ENCODE peak calls at places on chromosomes 13 and 19, in five cellular contexts. N is aorta, V is cardiac muscle cell, D is ascending aorta, W is tibial nerve. M is an unnamed sample. For H3K9me3 and H3K27me3, the result is how much of the 10 kb centered on the place peaks cover.

GRCh38 chr19:41427647-41428480 is 690 bp upstream of the B3GNT8 start:
- DNase-seq in N (no peak), V (peak), D (no peak), W (peak), M (no peak)

GRCh38 chr13:79246575-79246949 is 159.5 kb downstream of the RBM26 start:
- DNase-seq in N (no peak), V (no peak), D (no peak), W (no peak), M (no peak)

GRCh38 chr13:94327318-94327717 is 152.2 kb downstream of the DCT start:
- DNase-seq in N (no peak), V (no peak), D (no peak), W (no peak), M (no peak)

GRCh38 chr19:14762111-14762510 is 16.2 kb downstream of the ADGRE2 start:
- DNase-seq in N (no peak), V (no peak), D (no peak), W (no peak), M (no peak)

GRCh38 chr19:45716314-45717130 is 14.2 kb downstream of the FBXO46 start:
- DNase-seq in N (no peak), V (peak), D (no peak), W (peak), M (no peak)

GRCh38 chr19:50794778-50795664 is 4.8 kb downstream of the ACP4 start:
- DNase-seq in N (no peak), V (no peak), D (no peak), W (no peak), M (no peak)

GRCh38 chr19:5113633-5114586 is 145.0 kb downstream of the KDM4B start:
- DNase-seq in N (no peak), V (no peak), D (no peak), W (no peak), M (no peak)

GRCh38 chr13:26184791-26185250 is 37.3 kb downstream of the RNF6 start:
- DNase-seq in N (peak), V (peak), D (peak), W (peak), M (peak)

GRCh38 chr13:43426355-43426754 is 360.4 kb downstream of the ENOX1 start:
- DNase-seq in N (no peak), V (no peak), D (no peak), W (no peak), M (no peak)

GRCh38 chr19:51371186-51371690 is 1.2 kb downstream of the NKG7 start:
- DNase-seq in N (no peak), V (no peak), D (no peak), W (no peak), M (no peak)

GRCh38 chr19:55443045-55443823 is at the start of gene SHISA7:
- DNase-seq in N (no peak), V (no peak), D (no peak), W (no peak), M (no peak)

GRCh38 chr13:76754414-76754813 is 131.8 kb downstream of the KCTD12 start:
- DNase-seq in N (no peak), V (peak), D (no peak), W (peak), M (no peak)

GRCh38 chr19:13104848-13105646 is 2.4 kb upstream of the LYL1 start:
- DNase-seq in N (no peak), V (no peak), D (peak), W (no peak), M (no peak)

GRCh38 chr19:7257148-7258041 is 36.8 kb downstream of the INSR start:
- DNase-seq in N (no peak), V (peak), D (no peak), W (no peak), M (no peak)

GRCh38 chr19:45403272-45403671 is 1.6 kb downstream of the PPP1R13L start:
- DNase-seq in N (no peak), V (no peak), D (no peak), W (no peak), M (no peak)

GRCh38 chr19:29404015-29404414 is 121.8 kb upstream of the VSTM2B start:
- DNase-seq in N (no peak), V (no peak), D (no peak), W (no peak), M (no peak)

GRCh38 chr19:45161715-45162463 is 1.1 kb upstream of the NKPD1 start:
- DNase-seq in N (no peak), V (peak), D (no peak), W (no peak), M (no peak)

GRCh38 chr19:36986131-36986530 is 70.0 kb downstream of the ZNF568 start:
- DNase-seq in N (no peak), V (no peak), D (no peak), W (no peak), M (no peak)

GRCh38 chr19:31600731-31601295 is 251.6 kb upstream of the TSHZ3 start:
- DNase-seq in N (no peak), V (no peak), D (no peak), W (no peak), M (no peak)

GRCh38 chr13:42924290-42924803 is 67.7 kb downstream of the EPSTI1 start:
- DNase-seq in N (no peak), V (no peak), D (no peak), W (no peak), M (no peak)

GRCh38 chr19:13985771-13986347 is 20.3 kb downstream of the RFX1 start:
- DNase-seq in N (no peak), V (no peak), D (no peak), W (no peak), M (no peak)

GRCh38 chr13:110388141-110388943 is 81.3 kb downstream of the COL4A2 start:
- DNase-seq in N (peak), V (peak), D (peak), W (no peak), M (no peak)

GRCh38 chr13:99374994-99375805 is 68.0 kb upstream of the GPR183 start:
- DNase-seq in N (peak), V (no peak), D (no peak), W (no peak), M (peak)

GRCh38 chr19:35437152-35437951 is 10.7 kb upstream of the FFAR2 start:
- DNase-seq in N (no peak), V (no peak), D (no peak), W (no peak), M (no peak)

GRCh38 chr19:13208131-13208963 is 58.1 kb downstream of the IER2 start:
- DNase-seq in N (peak), V (peak), D (peak), W (peak), M (peak)

GRCh38 chr19:10929402-10929794 is 787 bp downstream of the TIMM29 start:
- DNase-seq in N (no peak), V (no peak), D (no peak), W (no peak), M (no peak)

GRCh38 chr19:57947088-57947418 is 453 bp downstream of the ZNF256 start:
- DNase-seq in N (no peak), V (no peak), D (no peak), W (no peak), M (no peak)

GRCh38 chr19:1832046-1832663 is 16.1 kb downstream of the REXO1 start:
- DNase-seq in N (no peak), V (no peak), D (no peak), W (no peak), M (no peak)

GRCh38 chr19:1828279-1829238 is 16.5 kb upstream of the ATP8B3 start:
- DNase-seq in N (no peak), V (no peak), D (no peak), W (no peak), M (no peak)

GRCh38 chr19:1830978-1831377 is 17.3 kb downstream of the REXO1 start:
- DNase-seq in N (no peak), V (no peak), D (no peak), W (no peak), M (no peak)

GRCh38 chr19:1830568-1830967 is 17.7 kb downstream of the REXO1 start:
- DNase-seq in N (no peak), V (no peak), D (no peak), W (no peak), M (no peak)

GRCh38 chr19:1829958-1830357 is 17.9 kb upstream of the ATP8B3 start:
- DNase-seq in N (no peak), V (no peak), D (no peak), W (no peak), M (no peak)
- H3K27ac ChIP-seq in N (no peak), V (no peak), D (no peak), W (no peak), M (no peak)

GRCh38 chr19:39986643-39987042 is 10.2 kb upstream of the ZNF546 start:
- DNase-seq in N (no peak), V (no peak), D (no peak), W (no peak), M (no peak)

GRCh38 chr19:39983695-39984302 is 12.8 kb downstream of the PSMC4 start:
- DNase-seq in N (no peak), V (no peak), D (no peak), W (no peak), M (no peak)

GRCh38 chr19:39987167-39987566 is 9.7 kb upstream of the ZNF546 start:
- DNase-seq in N (no peak), V (no peak), D (no peak), W (no peak), M (no peak)

GRCh38 chr19:39982883-39983282 is 11.9 kb downstream of the PSMC4 start:
- DNase-seq in N (no peak), V (no peak), D (no peak), W (no peak), M (no peak)

DNA sequence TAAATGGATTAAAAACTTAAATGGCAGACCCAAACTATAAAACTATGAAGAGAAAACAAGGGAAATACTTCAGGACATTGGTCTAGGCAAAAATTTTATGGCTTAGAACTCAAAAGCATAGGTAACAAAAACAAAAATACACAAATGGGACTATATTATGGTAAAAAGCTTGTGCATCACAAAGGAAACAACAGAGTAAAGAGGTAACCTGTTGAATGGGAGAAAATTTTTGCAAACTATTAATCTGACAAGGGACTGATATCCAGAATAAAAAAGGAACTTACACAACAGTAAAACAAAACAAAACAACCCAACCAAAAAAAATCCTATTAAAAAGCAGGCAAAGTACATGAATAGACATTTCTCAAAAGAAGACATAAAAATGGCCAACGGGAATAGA is 9.3 kb upstream of the ZNF546 start:
- DNase-seq in N (no peak), V (no peak), D (no peak), W (no peak), M (no peak)
- H3K9me3 ChIP-seq in N (under half), V (under half), D (under half), W (half or more), M (under half)

GRCh38 chr13:113815151-113816058 is 48.5 kb downstream of the GAS6 start:
- DNase-seq in N (no peak), V (no peak), D (no peak), W (peak), M (no peak)

GRCh38 chr13:113817860-113818691 is 45.8 kb downstream of the GAS6 start:
- DNase-seq in N (no peak), V (no peak), D (no peak), W (no peak), M (no peak)

GRCh38 chr13:113816925-113817859 is 46.7 kb downstream of the GAS6 start:
- DNase-seq in N (peak), V (peak), D (peak), W (peak), M (peak)

GRCh38 chr13:113814435-113814821 is 49.4 kb downstream of the GAS6 start:
- DNase-seq in N (no peak), V (peak), D (no peak), W (no peak), M (no peak)

DNA sequence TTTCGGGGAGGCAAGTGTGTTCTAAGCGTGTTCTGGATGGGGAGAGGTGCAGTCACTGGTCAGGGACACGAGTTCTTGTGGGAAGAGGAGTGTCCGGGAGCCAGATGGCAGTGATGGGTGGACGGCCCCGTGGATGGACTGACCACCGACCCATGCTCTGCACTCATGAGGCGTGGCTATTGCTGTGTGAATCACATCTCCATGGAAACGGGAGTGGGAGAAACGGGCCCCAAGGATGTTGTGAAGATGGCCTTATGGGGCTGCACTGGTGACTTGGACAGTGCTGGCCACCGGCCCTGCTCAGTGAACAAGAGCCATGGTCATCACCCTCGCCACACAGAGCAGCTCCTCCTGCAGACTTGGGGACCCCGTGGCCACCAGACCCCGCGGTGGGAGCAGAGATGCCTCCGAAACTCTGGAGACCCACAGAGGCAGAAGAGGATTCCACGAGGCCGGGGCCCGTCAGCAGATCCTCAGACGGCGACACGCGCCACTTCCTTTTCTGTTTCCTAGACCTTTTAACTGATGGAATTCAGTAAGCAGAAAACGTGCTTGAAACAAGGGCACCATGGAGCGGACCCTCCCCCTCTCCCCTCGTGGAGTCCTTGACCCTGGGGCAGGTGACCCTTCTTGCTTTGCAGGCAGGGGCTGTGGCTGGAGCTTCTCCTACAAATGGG is 47.5 kb downstream of the GAS6 start:
- DNase-seq in N (no peak), V (no peak), D (no peak), W (no peak), M (no peak)
- H3K27me3 ChIP-seq in N (under half), V (under half), D (under half), W (under half), M (under half)

GRCh38 chr19:6249296-6249695 is 30.5 kb downstream of the MLLT1 start:
- DNase-seq in N (no peak), V (peak), D (no peak), W (no peak), M (no peak)
- H3K27ac ChIP-seq in N (no peak), V (peak), D (no peak), W (peak), M (no peak)

GRCh38 chr13:19159181-19159580 is 22.4 kb downstream of the TUBA3C start:
- DNase-seq in N (no peak), V (no peak), D (no peak), W (no peak), M (no peak)

GRCh38 chr13:19156013-19156825 is 25.4 kb downstream of the TUBA3C start:
- DNase-seq in N (no peak), V (no peak), D (no peak), W (no peak), M (no peak)

GRCh38 chr13:19158006-19158405 is 23.6 kb downstream of the TUBA3C start:
- DNase-seq in N (no peak), V (no peak), D (no peak), W (no peak), M (no peak)

GRCh38 chr13:19158526-19158925 is 23.1 kb downstream of the TUBA3C start:
- DNase-seq in N (no peak), V (no peak), D (no peak), W (no peak), M (no peak)

GRCh38 chr13:19157461-19157860 is 24.2 kb downstream of the TUBA3C start:
- DNase-seq in N (no peak), V (no peak), D (no peak), W (no peak), M (no peak)
- H3K9me3 ChIP-seq in N (under half), V (under half), D (under half), W (under half), M (under half)

DNA sequence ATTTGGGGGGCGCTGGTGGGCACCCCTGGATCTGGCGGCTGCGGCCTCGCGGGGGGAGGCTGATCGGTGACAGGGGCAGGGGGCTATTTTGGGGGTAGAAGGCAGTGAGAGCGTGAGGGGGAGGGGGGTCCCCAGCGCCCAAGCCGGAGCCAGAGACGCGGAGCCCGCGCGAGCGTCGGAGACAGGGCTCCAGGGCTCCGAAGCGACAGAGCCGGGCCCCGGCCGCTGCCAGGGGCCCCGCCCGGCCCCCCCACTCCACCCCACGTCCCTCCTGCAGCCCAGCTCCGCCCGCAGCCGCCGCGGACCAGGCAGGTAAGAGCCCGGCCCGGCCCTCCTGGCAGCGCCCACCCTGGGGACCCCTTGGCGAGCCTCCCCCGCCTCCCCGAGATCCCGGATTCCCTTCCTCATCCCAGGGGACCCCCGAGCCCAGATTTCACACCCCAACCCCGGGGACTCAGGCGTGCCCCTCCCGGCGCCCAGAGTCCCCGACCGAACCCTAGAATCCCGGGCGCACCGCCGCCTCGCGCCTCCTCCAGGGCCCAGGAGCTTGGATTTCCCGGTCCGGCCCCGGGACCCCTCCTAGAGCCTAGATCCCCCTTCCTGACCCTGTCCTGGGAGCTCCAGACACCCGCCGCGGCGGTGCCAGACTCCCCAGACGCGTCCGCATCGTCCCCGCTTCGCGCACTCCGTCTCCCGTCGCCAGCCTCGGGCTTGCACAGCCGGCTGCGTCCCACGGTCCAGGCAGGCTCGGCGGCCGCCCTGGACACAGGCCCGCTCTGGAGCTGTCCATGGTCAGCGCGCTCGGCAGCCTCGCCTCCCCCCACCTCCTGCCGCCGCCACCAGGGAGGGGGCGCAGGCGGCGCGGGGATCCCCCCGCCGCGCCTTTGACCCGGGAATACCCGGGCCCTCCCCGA is at the start of gene PPFIA3:
- DNase-seq in N (peak), V (peak), D (peak), W (peak), M (no peak)
- H3K27me3 ChIP-seq in N (under half), V (under half), D (under half), W (under half), M (under half)

GRCh38 chr19:47407417-47407774 is 11.9 kb downstream of the MEIS3 start:
- DNase-seq in N (no peak), V (no peak), D (no peak), W (no peak), M (no peak)

GRCh38 chr19:47411101-47411500 is 8.2 kb downstream of the MEIS3 start:
- DNase-seq in N (no peak), V (no peak), D (no peak), W (no peak), M (no peak)

GRCh38 chr19:47406711-47407416 is 12.5 kb downstream of the MEIS3 start:
- DNase-seq in N (no peak), V (peak), D (no peak), W (no peak), M (no peak)

GRCh38 chr19:47405854-47406417 is 13.4 kb downstream of the MEIS3 start:
- DNase-seq in N (no peak), V (no peak), D (no peak), W (no peak), M (no peak)

GRCh38 chr19:47408156-47408938 is 11.0 kb downstream of the MEIS3 start:
- DNase-seq in N (no peak), V (no peak), D (no peak), W (no peak), M (no peak)
- H3K27ac ChIP-seq in N (no peak), V (no peak), D (no peak), W (no peak), M (no peak)

GRCh38 chr13:112227031-112227430 is 149.1 kb upstream of the SPACA7 start:
- DNase-seq in N (no peak), V (no peak), D (no peak), W (no peak), M (no peak)
- H3K9me3 ChIP-seq in N (under half), V (under half), D (under half), W (under half), M (under half)

DNA sequence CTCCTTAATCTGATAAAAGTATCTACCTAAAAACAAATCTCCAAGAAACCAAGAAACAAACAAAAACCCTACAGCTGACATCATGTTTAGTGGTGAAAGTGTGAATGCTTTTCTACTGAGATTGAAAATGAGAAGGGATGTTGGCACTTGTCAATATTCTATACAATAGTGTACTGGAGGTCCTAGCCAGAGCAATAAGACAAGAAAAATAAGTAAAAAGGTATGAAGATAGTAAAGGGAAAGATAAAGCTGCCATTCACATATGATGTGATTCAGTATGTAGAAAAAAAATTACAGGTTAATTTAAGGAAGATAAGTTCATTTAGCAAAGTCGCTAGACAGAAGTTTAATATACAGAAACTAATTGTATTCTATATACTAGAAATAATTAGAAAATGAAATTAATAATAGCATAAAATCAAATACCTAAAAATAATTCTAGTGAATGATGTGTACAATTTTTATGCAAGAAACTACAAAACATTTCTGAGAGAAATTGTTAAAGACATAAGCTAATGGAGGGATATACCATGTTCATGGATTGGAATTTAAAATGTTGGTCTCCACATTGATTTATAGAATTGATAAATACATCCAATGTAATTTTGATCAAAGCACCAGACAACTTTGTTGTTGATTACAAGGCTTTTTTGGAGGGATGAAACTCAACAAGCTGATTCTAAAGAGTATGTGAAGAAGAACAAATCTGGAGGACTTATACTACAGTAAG is 2.4 kb upstream of the SLC7A10 start:
- DNase-seq in N (no peak), V (peak), D (no peak), W (no peak), M (no peak)
- H3K27me3 ChIP-seq in N (under half), V (half or more), D (under half), W (half or more), M (half or more)